ENCODE peak calls at places on chromosomes 7 and 10, in four cellular contexts. O is IMR-90; Y is CD8-positive, alpha-beta memory T cell; F is HL-60. B is an unnamed sample.

GRCh38 chr7:148524479-148525173 is 65.9 kb upstream of the C7orf33 start:
- DNase-seq in F (no peak), O (no peak), Y (no peak), B (no peak)

GRCh38 chr10:22630229-22631174 is 83.9 kb downstream of the PIP4K2A start:
- DNase-seq in F (peak), Y (no peak), O (peak), B (no peak)

GRCh38 chr10:61828788-61829187 is 72.7 kb upstream of the ARID5B start:
- DNase-seq in Y (no peak), O (no peak), F (no peak), B (no peak)

GRCh38 chr7:132191418-132191817 is 384.9 kb downstream of the PLXNA4 start:
- DNase-seq in Y (no peak), O (no peak), F (no peak), B (no peak)

GRCh38 chr7:55770778-55771177 is 91.8 kb downstream of the SEPTIN14 start:
- DNase-seq in O (no peak), F (no peak), Y (no peak), B (no peak)

GRCh38 chr10:44326474-44327030 is 58.3 kb downstream of the CXCL12 start:
- DNase-seq in O (no peak), F (no peak), Y (no peak), B (no peak)

GRCh38 chr7:22943997-22944396 is 69.9 kb downstream of the HYCC1 start:
- DNase-seq in F (no peak), Y (no peak), O (peak), B (peak)

GRCh38 chr7:77985974-77986339 is 187.4 kb downstream of the PHTF2 start:
- DNase-seq in Y (no peak), O (no peak), F (no peak), B (no peak)

GRCh38 chr10:93746844-93747284 is 10.9 kb upstream of the LGI1 start:
- DNase-seq in O (peak), Y (no peak), F (no peak), B (no peak)

GRCh38 chr10:104339469-104340098 is 1.3 kb upstream of the ITPRIP start:
- DNase-seq in O (peak), F (no peak), Y (no peak), B (peak)

GRCh38 chr10:970311-971149 is 17.7 kb upstream of the GTPBP4 start:
- DNase-seq in F (no peak), O (no peak), Y (no peak), B (peak)

GRCh38 chr10:20257422-20257821 is 441.2 kb downstream of the PLXDC2 start:
- DNase-seq in O (no peak), F (no peak), Y (no peak), B (no peak)

GRCh38 chr10:37301271-37301670 is 175.9 kb downstream of the ANKRD30A start:
- DNase-seq in O (no peak), F (no peak), Y (no peak), B (no peak)

GRCh38 chr10:77586719-77587423 is 50.7 kb downstream of the KCNMA1 start:
- DNase-seq in F (no peak), Y (no peak), O (peak), B (peak)

GRCh38 chr7:2521952-2522591 is 2.5 kb downstream of the LFNG start:
- DNase-seq in F (peak), Y (peak), O (no peak), B (no peak)

GRCh38 chr10:91194497-91195179 is 25.8 kb upstream of the PCGF5 start:
- DNase-seq in F (no peak), O (peak), Y (no peak), B (no peak)

GRCh38 chr7:12569673-12570072 is 847 bp upstream of the SCIN start:
- DNase-seq in F (no peak), Y (no peak), O (no peak), B (peak)

GRCh38 chr10:4515711-4516110 is 310.3 kb upstream of the AKR1E2 start:
- DNase-seq in Y (no peak), O (no peak), F (no peak), B (peak)

GRCh38 chr10:124671486-124672075 is 72.6 kb downstream of the FAM53B start:
- DNase-seq in Y (no peak), O (no peak), F (peak), B (no peak)

GRCh38 chr7:81321922-81322321 is 403.1 kb upstream of the SEMA3C start:
- DNase-seq in F (no peak), O (no peak), Y (no peak), B (no peak)

GRCh38 chr7:148944935-148945934 is 61.1 kb upstream of the EZH2 start:
- DNase-seq in O (peak), F (no peak), Y (no peak), B (no peak)

GRCh38 chr7:17617857-17618651 is 319.6 kb downstream of the AHR start:
- DNase-seq in Y (no peak), O (no peak), F (no peak), B (no peak)

GRCh38 chr10:13891542-13892431 is 305.0 kb downstream of the PRPF18 start:
- DNase-seq in O (no peak), Y (no peak), F (no peak), B (peak)

GRCh38 chr7:143240323-143241168 is 18.7 kb downstream of the TAS2R40 start:
- DNase-seq in Y (peak), F (peak), O (peak), B (peak)

GRCh38 chr10:47374611-47375536 is 9.2 kb downstream of the ZNF488 start:
- DNase-seq in O (peak), F (no peak), Y (no peak), B (no peak)

GRCh38 chr10:129093641-129094040 is 373.4 kb upstream of the MGMT start:
- DNase-seq in F (no peak), O (no peak), Y (no peak), B (no peak)

GRCh38 chr10:77346031-77346430 is 291.6 kb downstream of the KCNMA1 start:
- DNase-seq in Y (no peak), F (no peak), O (no peak), B (peak)

GRCh38 chr10:103042129-103042528 is 124.0 kb downstream of the CNNM2 start:
- DNase-seq in F (no peak), Y (no peak), O (no peak), B (peak)

GRCh38 chr10:100984670-100985177 is 2.6 kb downstream of the MRPL43 start:
- DNase-seq in O (no peak), Y (no peak), F (no peak), B (peak)

GRCh38 chr10:2925631-2926030 is 141.7 kb upstream of the PFKP start:
- DNase-seq in Y (no peak), F (no peak), O (peak), B (peak)

GRCh38 chr7:81887098-81887497 is 117.3 kb upstream of the HGF start:
- DNase-seq in Y (no peak), F (peak), O (peak), B (no peak)

GRCh38 chr10:86354761-86355540 is 11.6 kb downstream of the GRID1 start:
- DNase-seq in O (no peak), Y (no peak), F (peak), B (no peak)

GRCh38 chr10:124180947-124181549 is 87.7 kb upstream of the CHST15 start:
- DNase-seq in Y (no peak), O (no peak), F (no peak), B (no peak)

DNA sequence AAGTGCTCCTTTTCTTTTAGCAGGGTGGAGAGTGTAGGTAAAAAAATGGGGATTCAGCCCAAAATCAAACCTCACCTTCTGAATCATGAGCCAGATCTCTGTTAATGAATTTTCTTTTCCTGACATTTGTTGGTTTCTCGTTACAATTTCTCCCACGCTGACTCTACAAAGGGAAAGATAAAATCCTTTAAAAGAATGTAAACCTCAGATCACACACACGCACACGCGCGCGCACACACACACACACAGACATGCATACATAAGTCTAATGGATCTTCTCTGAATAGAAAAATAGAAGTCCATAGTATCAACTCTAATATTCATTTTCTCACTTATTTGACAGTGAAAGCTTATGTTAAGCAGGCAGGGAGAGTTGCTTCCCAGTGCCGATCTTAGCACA is 1.5 kb downstream of the ETV1 start:
- DNase-seq in F (no peak), O (peak), Y (no peak), B (no peak)
- H3K4me3 ChIP-seq in F (no peak), O (peak), Y (no peak), B (peak)

GRCh38 chr7:136530831-136531230 is 337.6 kb upstream of the CHRM2 start:
- DNase-seq in O (no peak), Y (no peak), F (no peak), B (no peak)

GRCh38 chr7:136528329-136528728 is 340.1 kb upstream of the CHRM2 start:
- DNase-seq in Y (no peak), F (no peak), O (peak), B (no peak)

GRCh38 chr7:136533732-136534131 is 334.7 kb upstream of the CHRM2 start:
- DNase-seq in F (no peak), Y (no peak), O (no peak), B (no peak)
- H3K27ac ChIP-seq in F (no peak), Y (no peak), O (no peak), B (no peak)

GRCh38 chr7:74236284-74236683 is 17.9 kb downstream of the RFC2 start:
- DNase-seq in O (no peak), F (no peak), Y (no peak), B (no peak)

GRCh38 chr7:74240482-74240881 is 13.7 kb downstream of the RFC2 start:
- DNase-seq in Y (no peak), F (no peak), O (no peak), B (no peak)

GRCh38 chr7:74246497-74246896 is 7.7 kb downstream of the RFC2 start:
- DNase-seq in Y (no peak), O (no peak), F (no peak), B (no peak)

DNA sequence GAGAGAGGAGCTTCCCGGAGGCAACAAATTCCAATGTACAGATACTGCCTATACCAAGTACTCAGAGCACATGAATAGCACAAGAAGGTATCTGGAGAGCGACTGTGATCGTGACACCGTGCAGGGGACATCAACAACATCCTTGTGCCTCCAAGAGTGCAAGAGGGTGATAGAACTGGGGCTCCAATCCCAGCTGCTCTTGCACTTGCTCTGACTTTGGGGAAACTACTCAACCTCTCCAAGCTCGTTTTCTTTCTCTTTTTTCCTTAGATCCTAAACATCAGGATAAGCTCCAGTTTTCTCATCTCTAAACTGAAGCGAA is 12.1 kb downstream of the RFC2 start:
- DNase-seq in O (no peak), Y (no peak), F (no peak), B (no peak)
- H3K4me3 ChIP-seq in O (no peak), Y (no peak), F (no peak), B (no peak)

DNA sequence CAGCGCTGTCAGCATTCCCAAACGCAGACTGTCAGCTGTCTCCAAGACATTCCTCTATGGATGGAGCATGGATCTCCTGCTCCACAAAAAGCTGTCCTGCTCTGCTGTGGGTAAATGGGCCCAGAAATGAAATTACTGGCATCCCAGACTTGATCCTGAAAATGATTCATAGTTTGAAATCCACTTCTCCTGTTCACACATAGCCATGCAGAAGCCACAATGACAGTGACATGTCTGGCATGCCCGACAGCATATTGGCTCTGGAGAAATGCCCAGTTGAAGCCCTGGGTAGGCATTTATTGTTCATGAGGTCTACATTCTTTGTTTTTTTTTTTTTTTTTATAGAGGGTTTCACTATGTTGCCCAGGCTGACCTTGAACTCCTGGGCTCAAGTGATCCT is 62.1 kb upstream of the EEPD1 start:
- DNase-seq in F (no peak), Y (no peak), O (no peak), B (no peak)
- H3K27ac ChIP-seq in F (no peak), Y (no peak), O (no peak), B (no peak)

GRCh38 chr10:10911035-10911434 is 106.6 kb upstream of the CELF2 start:
- DNase-seq in O (no peak), F (no peak), Y (no peak), B (peak)
- H3K4me3 ChIP-seq in O (no peak), F (no peak), Y (no peak), B (no peak)

GRCh38 chr7:90709501-90710465 is 113.7 kb downstream of the CDK14 start:
- DNase-seq in F (no peak), Y (no peak), O (peak), B (peak)
- H3K27ac ChIP-seq in F (no peak), Y (no peak), O (no peak), B (no peak)

B was measured in thyroid gland.